ENCODE peak calls at places on chromosomes 1 and 21, in four cellular contexts. Z is stimulated activated CD4-positive, alpha-beta T cell treated with anti-CD3 and anti-CD28 coated beads, Interleukin-15, amount 100 ng/mL, for 1 hour; Y is effector memory CD4-positive, alpha-beta T cell; P is AG08395. I is an unnamed sample.

GRCh38 chr1:55064071-55064581 is 24.8 kb downstream of the PCSK9 start:
- DNase-seq in P (no peak), Y (no peak), Z (no peak), I (no peak)

GRCh38 chr1:23481904-23482303 is 2.1 kb downstream of the ASAP3 start:
- DNase-seq in P (no peak), Z (no peak), Y (no peak), I (no peak)

GRCh38 chr1:88979054-88979748 is 13.2 kb downstream of the KYAT3 start:
- DNase-seq in P (no peak), Y (no peak), Z (no peak), I (no peak)

GRCh38 chr1:21613072-21613867 is 55.9 kb downstream of the RAP1GAP start:
- DNase-seq in Y (no peak), Z (no peak), P (no peak), I (no peak)

GRCh38 chr21:45037986-45038385 is 36.4 kb upstream of the ADARB1 start:
- DNase-seq in Y (no peak), Z (no peak), P (no peak), I (no peak)

GRCh38 chr1:101376121-101377095 is 139.6 kb downstream of the S1PR1 start:
- DNase-seq in Z (no peak), P (no peak), Y (no peak), I (no peak)

GRCh38 chr1:61282387-61282786 is 200.0 kb downstream of the NFIA start:
- DNase-seq in Z (no peak), P (no peak), Y (no peak), I (no peak)

GRCh38 chr21:38048241-38048640 is 132.0 kb upstream of the KCNJ6 start:
- DNase-seq in P (no peak), Z (no peak), Y (no peak), I (no peak)

GRCh38 chr1:203906932-203907331 is 45.5 kb downstream of the SNRPE start:
- DNase-seq in Y (no peak), Z (no peak), P (peak; percentile 94), I (no peak)

GRCh38 chr1:101448018-101448417 is 211.2 kb downstream of the S1PR1 start:
- DNase-seq in P (no peak), Y (no peak), Z (no peak), I (no peak)

GRCh38 chr1:219427989-219428388 is 184.9 kb downstream of the ZC3H11B start:
- DNase-seq in P (peak; percentile 31), Y (no peak), Z (no peak), I (no peak)

GRCh38 chr1:192550922-192551534 is 24.5 kb upstream of the RGS1 start:
- DNase-seq in P (peak; percentile 72), Y (no peak), Z (no peak), I (no peak)

I was measured in T-helper 17 cell.